ENCODE peak calls at places on chromosomes 13 and 19, in six cellular contexts. One of them, this sample, is unnamed.

GRCh38 chr19:14394167-14394566 is 12.9 kb downstream of the ADGRE5 start:
- ATAC-seq in T-cell: no peak
- ATAC-seq in body of pancreas: no peak
- ATAC-seq in stimulated activated naive B cell treated with anti-CD40 and anti-IgM and Interleukin-4, amounts not matched to agents 10 μg/mL and 1 μg/mL and 100 μg/mL, for 72 hours: no peak
- ATAC-seq in stimulated activated naive CD8-positive, alpha-beta T cell treated with anti-CD3 and anti-CD28 coated beads, Interleukin-15, Interleukin-2, amounts not matched to agents 100 U/mL and 50 U/mL, for 24 hours: no peak
- ATAC-seq in activated CD8-positive, alpha-beta memory T cell treated with anti-CD3 and anti-CD28 coated beads, Interleukin-2, amount 10 ng/mL, durations not matched to agents 7 days and 5 days: peak; percentile 3
- ATAC-seq in this sample: no peak

GRCh38 chr19:50820086-50820485 is 3.5 kb downstream of the KLK1 start:
- ATAC-seq in T-cell: no peak
- ATAC-seq in body of pancreas: no peak
- ATAC-seq in stimulated activated naive B cell treated with anti-CD40 and anti-IgM and Interleukin-4, amounts not matched to agents 10 μg/mL and 1 μg/mL and 100 μg/mL, for 72 hours: no peak
- ATAC-seq in stimulated activated naive CD8-positive, alpha-beta T cell treated with anti-CD3 and anti-CD28 coated beads, Interleukin-15, Interleukin-2, amounts not matched to agents 100 U/mL and 50 U/mL, for 24 hours: no peak
- ATAC-seq in activated CD8-positive, alpha-beta memory T cell treated with anti-CD3 and anti-CD28 coated beads, Interleukin-2, amount 10 ng/mL, durations not matched to agents 7 days and 5 days: no peak
- ATAC-seq in this sample: no peak

GRCh38 chr19:35462476-35462953 is 14.5 kb downstream of the FFAR2 start:
- ATAC-seq in T-cell: peak; percentile 98
- ATAC-seq in body of pancreas: no peak
- ATAC-seq in stimulated activated naive B cell treated with anti-CD40 and anti-IgM and Interleukin-4, amounts not matched to agents 10 μg/mL and 1 μg/mL and 100 μg/mL, for 72 hours: peak; percentile 86
- ATAC-seq in stimulated activated naive CD8-positive, alpha-beta T cell treated with anti-CD3 and anti-CD28 coated beads, Interleukin-15, Interleukin-2, amounts not matched to agents 100 U/mL and 50 U/mL, for 24 hours: peak; percentile 87
- ATAC-seq in activated CD8-positive, alpha-beta memory T cell treated with anti-CD3 and anti-CD28 coated beads, Interleukin-2, amount 10 ng/mL, durations not matched to agents 7 days and 5 days: peak; percentile 95
- ATAC-seq in this sample: peak; percentile 89

GRCh38 chr13:71242191-71242590 is 624.8 kb downstream of the DACH1 start:
- ATAC-seq in T-cell: no peak
- ATAC-seq in body of pancreas: no peak
- ATAC-seq in stimulated activated naive B cell treated with anti-CD40 and anti-IgM and Interleukin-4, amounts not matched to agents 10 μg/mL and 1 μg/mL and 100 μg/mL, for 72 hours: no peak
- ATAC-seq in stimulated activated naive CD8-positive, alpha-beta T cell treated with anti-CD3 and anti-CD28 coated beads, Interleukin-15, Interleukin-2, amounts not matched to agents 100 U/mL and 50 U/mL, for 24 hours: no peak
- ATAC-seq in activated CD8-positive, alpha-beta memory T cell treated with anti-CD3 and anti-CD28 coated beads, Interleukin-2, amount 10 ng/mL, durations not matched to agents 7 days and 5 days: no peak
- ATAC-seq in this sample: no peak

GRCh38 chr19:44681992-44682790 is 10.9 kb downstream of the CEACAM19 start:
- ATAC-seq in T-cell: no peak
- ATAC-seq in body of pancreas: no peak
- ATAC-seq in stimulated activated naive B cell treated with anti-CD40 and anti-IgM and Interleukin-4, amounts not matched to agents 10 μg/mL and 1 μg/mL and 100 μg/mL, for 72 hours: no peak
- ATAC-seq in stimulated activated naive CD8-positive, alpha-beta T cell treated with anti-CD3 and anti-CD28 coated beads, Interleukin-15, Interleukin-2, amounts not matched to agents 100 U/mL and 50 U/mL, for 24 hours: no peak
- ATAC-seq in activated CD8-positive, alpha-beta memory T cell treated with anti-CD3 and anti-CD28 coated beads, Interleukin-2, amount 10 ng/mL, durations not matched to agents 7 days and 5 days: no peak
- ATAC-seq in this sample: no peak

GRCh38 chr13:73779881-73780280 is 354.3 kb downstream of the KLF12 start:
- ATAC-seq in T-cell: no peak
- ATAC-seq in body of pancreas: no peak
- ATAC-seq in stimulated activated naive B cell treated with anti-CD40 and anti-IgM and Interleukin-4, amounts not matched to agents 10 μg/mL and 1 μg/mL and 100 μg/mL, for 72 hours: no peak
- ATAC-seq in stimulated activated naive CD8-positive, alpha-beta T cell treated with anti-CD3 and anti-CD28 coated beads, Interleukin-15, Interleukin-2, amounts not matched to agents 100 U/mL and 50 U/mL, for 24 hours: no peak
- ATAC-seq in activated CD8-positive, alpha-beta memory T cell treated with anti-CD3 and anti-CD28 coated beads, Interleukin-2, amount 10 ng/mL, durations not matched to agents 7 days and 5 days: no peak
- ATAC-seq in this sample: no peak

GRCh38 chr19:4035018-4035566 is 27.6 kb downstream of the PIAS4 start:
- ATAC-seq in T-cell: no peak
- ATAC-seq in body of pancreas: no peak
- ATAC-seq in stimulated activated naive B cell treated with anti-CD40 and anti-IgM and Interleukin-4, amounts not matched to agents 10 μg/mL and 1 μg/mL and 100 μg/mL, for 72 hours: no peak
- ATAC-seq in stimulated activated naive CD8-positive, alpha-beta T cell treated with anti-CD3 and anti-CD28 coated beads, Interleukin-15, Interleukin-2, amounts not matched to agents 100 U/mL and 50 U/mL, for 24 hours: no peak
- ATAC-seq in activated CD8-positive, alpha-beta memory T cell treated with anti-CD3 and anti-CD28 coated beads, Interleukin-2, amount 10 ng/mL, durations not matched to agents 7 days and 5 days: peak; percentile 22
- ATAC-seq in this sample: no peak

GRCh38 chr13:49641810-49642291 is 13.5 kb downstream of the ARL11 start:
- ATAC-seq in T-cell: no peak
- ATAC-seq in body of pancreas: no peak
- ATAC-seq in stimulated activated naive B cell treated with anti-CD40 and anti-IgM and Interleukin-4, amounts not matched to agents 10 μg/mL and 1 μg/mL and 100 μg/mL, for 72 hours: no peak
- ATAC-seq in stimulated activated naive CD8-positive, alpha-beta T cell treated with anti-CD3 and anti-CD28 coated beads, Interleukin-15, Interleukin-2, amounts not matched to agents 100 U/mL and 50 U/mL, for 24 hours: no peak
- ATAC-seq in activated CD8-positive, alpha-beta memory T cell treated with anti-CD3 and anti-CD28 coated beads, Interleukin-2, amount 10 ng/mL, durations not matched to agents 7 days and 5 days: no peak
- ATAC-seq in this sample: no peak

GRCh38 chr13:76663941-76664340 is 222.3 kb downstream of the KCTD12 start:
- ATAC-seq in T-cell: no peak
- ATAC-seq in body of pancreas: peak; percentile 35
- ATAC-seq in stimulated activated naive B cell treated with anti-CD40 and anti-IgM and Interleukin-4, amounts not matched to agents 10 μg/mL and 1 μg/mL and 100 μg/mL, for 72 hours: no peak
- ATAC-seq in stimulated activated naive CD8-positive, alpha-beta T cell treated with anti-CD3 and anti-CD28 coated beads, Interleukin-15, Interleukin-2, amounts not matched to agents 100 U/mL and 50 U/mL, for 24 hours: no peak
- ATAC-seq in activated CD8-positive, alpha-beta memory T cell treated with anti-CD3 and anti-CD28 coated beads, Interleukin-2, amount 10 ng/mL, durations not matched to agents 7 days and 5 days: no peak
- ATAC-seq in this sample: no peak

GRCh38 chr19:41997121-41997850 is 3.3 kb upstream of the ATP1A3 start:
- ATAC-seq in T-cell: no peak
- ATAC-seq in body of pancreas: peak; percentile 73
- ATAC-seq in stimulated activated naive B cell treated with anti-CD40 and anti-IgM and Interleukin-4, amounts not matched to agents 10 μg/mL and 1 μg/mL and 100 μg/mL, for 72 hours: peak; percentile 51
- ATAC-seq in stimulated activated naive CD8-positive, alpha-beta T cell treated with anti-CD3 and anti-CD28 coated beads, Interleukin-15, Interleukin-2, amounts not matched to agents 100 U/mL and 50 U/mL, for 24 hours: no peak
- ATAC-seq in activated CD8-positive, alpha-beta memory T cell treated with anti-CD3 and anti-CD28 coated beads, Interleukin-2, amount 10 ng/mL, durations not matched to agents 7 days and 5 days: peak; percentile 38
- ATAC-seq in this sample: peak; percentile 48

GRCh38 chr13:23671367-23671766 is 101.2 kb downstream of the TNFRSF19 start:
- ATAC-seq in T-cell: no peak
- ATAC-seq in body of pancreas: no peak
- ATAC-seq in stimulated activated naive B cell treated with anti-CD40 and anti-IgM and Interleukin-4, amounts not matched to agents 10 μg/mL and 1 μg/mL and 100 μg/mL, for 72 hours: no peak
- ATAC-seq in stimulated activated naive CD8-positive, alpha-beta T cell treated with anti-CD3 and anti-CD28 coated beads, Interleukin-15, Interleukin-2, amounts not matched to agents 100 U/mL and 50 U/mL, for 24 hours: no peak
- ATAC-seq in activated CD8-positive, alpha-beta memory T cell treated with anti-CD3 and anti-CD28 coated beads, Interleukin-2, amount 10 ng/mL, durations not matched to agents 7 days and 5 days: no peak
- ATAC-seq in this sample: no peak

GRCh38 chr13:36343766-36344165 is 2.4 kb downstream of the SPART start:
- ATAC-seq in T-cell: no peak
- ATAC-seq in body of pancreas: no peak
- ATAC-seq in stimulated activated naive B cell treated with anti-CD40 and anti-IgM and Interleukin-4, amounts not matched to agents 10 μg/mL and 1 μg/mL and 100 μg/mL, for 72 hours: no peak
- ATAC-seq in stimulated activated naive CD8-positive, alpha-beta T cell treated with anti-CD3 and anti-CD28 coated beads, Interleukin-15, Interleukin-2, amounts not matched to agents 100 U/mL and 50 U/mL, for 24 hours: no peak
- ATAC-seq in activated CD8-positive, alpha-beta memory T cell treated with anti-CD3 and anti-CD28 coated beads, Interleukin-2, amount 10 ng/mL, durations not matched to agents 7 days and 5 days: no peak
- ATAC-seq in this sample: no peak

GRCh38 chr13:43520331-43520730 is 266.4 kb downstream of the ENOX1 start:
- ATAC-seq in T-cell: no peak
- ATAC-seq in body of pancreas: no peak
- ATAC-seq in stimulated activated naive B cell treated with anti-CD40 and anti-IgM and Interleukin-4, amounts not matched to agents 10 μg/mL and 1 μg/mL and 100 μg/mL, for 72 hours: no peak
- ATAC-seq in stimulated activated naive CD8-positive, alpha-beta T cell treated with anti-CD3 and anti-CD28 coated beads, Interleukin-15, Interleukin-2, amounts not matched to agents 100 U/mL and 50 U/mL, for 24 hours: no peak
- ATAC-seq in activated CD8-positive, alpha-beta memory T cell treated with anti-CD3 and anti-CD28 coated beads, Interleukin-2, amount 10 ng/mL, durations not matched to agents 7 days and 5 days: no peak
- ATAC-seq in this sample: no peak

GRCh38 chr13:114339779-114340534 is 25.7 kb downstream of the CHAMP1 start:
- ATAC-seq in T-cell: peak; percentile 38
- ATAC-seq in body of pancreas: peak; percentile 48
- ATAC-seq in stimulated activated naive B cell treated with anti-CD40 and anti-IgM and Interleukin-4, amounts not matched to agents 10 μg/mL and 1 μg/mL and 100 μg/mL, for 72 hours: peak; percentile 46
- ATAC-seq in stimulated activated naive CD8-positive, alpha-beta T cell treated with anti-CD3 and anti-CD28 coated beads, Interleukin-15, Interleukin-2, amounts not matched to agents 100 U/mL and 50 U/mL, for 24 hours: peak; percentile 94
- ATAC-seq in activated CD8-positive, alpha-beta memory T cell treated with anti-CD3 and anti-CD28 coated beads, Interleukin-2, amount 10 ng/mL, durations not matched to agents 7 days and 5 days: peak; percentile 88
- ATAC-seq in this sample: no peak